ENCODE peak calls at places on chromosomes 4 and X, in seven cellular contexts. G is left ventricle myocardium inferior, S is K562, H is kidney epithelial cell, Z is neural crest cell, V is endothelial cell, R is BJ. B is an unnamed sample.
A peak's percentile ranks its signal among the peaks of the same experiment; 100 is the strongest.

GRCh38 chr4:174479140-174479539 is 43.1 kb downstream of the HPGD start:
- DNase-seq in G (no peak), S (no peak), H (no peak), Z (no peak), V (no peak), R (no peak), B (no peak)

GRCh38 chr4:76087007-76087769 is 12.7 kb downstream of the ART3 start:
- DNase-seq in G (peak; percentile 20), S (peak; percentile 55), H (peak; percentile 25), Z (peak; percentile 56), V (peak; percentile 64), R (no peak), B (no peak)

GRCh38 chr4:100246697-100247096 is 56.4 kb upstream of the DDIT4L start:
- DNase-seq in G (no peak), S (no peak), H (no peak), Z (no peak), V (no peak), R (no peak), B (no peak)

GRCh38 chrX:9906919-9907318 is 60.2 kb upstream of the CLDN34 start:
- DNase-seq in G (no peak), S (no peak), H (no peak), Z (no peak), V (peak; percentile 17), R (no peak), B (no peak)

GRCh38 chrX:124902953-124903352 is 416.7 kb upstream of the TEX13C start:
- DNase-seq in G (no peak), S (no peak), H (no peak), Z (no peak), V (no peak), R (no peak), B (no peak)

GRCh38 chrX:29468911-29469494 is 746.4 kb upstream of the MAGEB2 start:
- DNase-seq in G (no peak), S (no peak), H (no peak), Z (no peak), V (no peak), R (no peak), B (no peak)

GRCh38 chrX:68114573-68115199 is 318.6 kb downstream of the OPHN1 start:
- DNase-seq in G (no peak), S (no peak), H (no peak), Z (no peak), V (no peak), R (no peak), B (no peak)

GRCh38 chrX:43423876-43424275 is 232.2 kb upstream of the MAOA start:
- DNase-seq in G (no peak), S (no peak), H (peak; percentile 7), Z (no peak), V (no peak), R (no peak), B (no peak)

GRCh38 chrX:53080628-53081580 is 1.3 kb upstream of the TSPYL2 start:
- DNase-seq in G (no peak), S (no peak), H (no peak), Z (no peak), V (no peak), R (no peak), B (no peak)

GRCh38 chr4:57425610-57426009 is 315.4 kb upstream of the IGFBP7 start:
- DNase-seq in G (no peak), S (no peak), H (no peak), Z (no peak), V (no peak), R (no peak), B (no peak)

GRCh38 chr4:153341575-153342090 is 2.9 kb upstream of the MND1 start:
- DNase-seq in G (no peak), S (no peak), H (no peak), Z (no peak), V (peak; percentile 15), R (no peak), B (no peak)

GRCh38 chr4:99300934-99301333 is 10.1 kb upstream of the ADH1A start:
- DNase-seq in G (peak; percentile 77), S (peak; percentile 9), H (peak; percentile 5), Z (no peak), V (no peak), R (peak; percentile 90), B (peak; percentile 89)

GRCh38 chrX:38260231-38260630 is 39.6 kb upstream of the SRPX start:
- DNase-seq in G (no peak), S (peak; percentile 5), H (no peak), Z (no peak), V (peak; percentile 30), R (no peak), B (no peak)

GRCh38 chr4:47060561-47060960 is 29.2 kb downstream of the GABRB1 start:
- DNase-seq in G (no peak), S (no peak), H (no peak), Z (no peak), V (no peak), R (no peak), B (no peak)

GRCh38 chrX:25721564-25721963 is 416.6 kb upstream of the MAGEB18 start:
- DNase-seq in G (no peak), S (no peak), H (no peak), Z (no peak), V (no peak), R (no peak), B (no peak)

GRCh38 chr4:87224036-87224923 is 3.9 kb upstream of the KLHL8 start:
- DNase-seq in G (no peak), S (no peak), H (no peak), Z (no peak), V (no peak), R (no peak), B (no peak)

GRCh38 chrX:85107407-85107806 is 103.7 kb downstream of the APOOL start:
- DNase-seq in G (no peak), S (no peak), H (no peak), Z (no peak), V (no peak), R (no peak), B (no peak)

GRCh38 chr4:47829438-47829837 is 8.4 kb downstream of the CORIN start:
- DNase-seq in G (no peak), S (no peak), H (no peak), Z (no peak), V (no peak), R (no peak), B (no peak)

GRCh38 chr4:1136028-1136427 is 22.7 kb upstream of the RNF212 start:
- DNase-seq in G (no peak), S (no peak), H (no peak), Z (no peak), V (no peak), R (no peak), B (no peak)

GRCh38 chr4:139853309-139853708 is 187.7 kb downstream of the MGST2 start:
- DNase-seq in G (no peak), S (no peak), H (no peak), Z (no peak), V (no peak), R (no peak), B (no peak)

GRCh38 chr4:142262956-142263355 is 583.1 kb downstream of the INPP4B start:
- DNase-seq in G (no peak), S (no peak), H (no peak), Z (no peak), V (peak; percentile 18), R (no peak), B (no peak)

GRCh38 chrX:45497290-45497689 is 296.6 kb upstream of the DIPK2B start:
- DNase-seq in G (no peak), S (no peak), H (no peak), Z (no peak), V (no peak), R (no peak), B (no peak)

GRCh38 chr4:101835121-101835904 is 44.8 kb downstream of the BANK1 start:
- DNase-seq in G (no peak), S (no peak), H (peak; percentile 25), Z (no peak), V (no peak), R (peak; percentile 15), B (peak; percentile 28)

GRCh38 chrX:15310117-15310516 is 5.3 kb downstream of the ASB11 start:
- DNase-seq in G (no peak), S (no peak), H (no peak), Z (no peak), V (no peak), R (no peak), B (no peak)

GRCh38 chr4:4719446-4719845 is 140.0 kb upstream of the MSX1 start:
- DNase-seq in G (no peak), S (no peak), H (no peak), Z (no peak), V (no peak), R (no peak), B (no peak)

GRCh38 chrX:54439967-54440871 is at the start of gene TSR2:
- DNase-seq in G (peak; percentile 79), S (peak; percentile 74), H (peak; percentile 61), Z (peak; percentile 59), V (peak; percentile 71), R (peak; percentile 44), B (peak; percentile 63)
- TF ChIP-seq CTCF in G (no peak), S (peak; percentile 24), H (peak; percentile 13), Z (peak; percentile 46), V (no peak), R (no peak), B (peak; percentile 16)

GRCh38 chrX:39935414-39936064 is 162.2 kb downstream of the BCOR start:
- DNase-seq in G (no peak), S (no peak), H (no peak), Z (no peak), V (no peak), R (no peak), B (no peak)
- TF ChIP-seq CTCF in G (no peak), S (no peak), H (no peak), Z (no peak), V (no peak), R (no peak), B (peak; percentile 5)

GRCh38 chr4:185638093-185638492 is 102.8 kb upstream of the PDLIM3 start:
- DNase-seq in G (no peak), S (no peak), H (no peak), Z (no peak), V (no peak), R (no peak), B (no peak)

GRCh38 chr4:185637162-185637875 is 102.0 kb upstream of the PDLIM3 start:
- DNase-seq in G (no peak), S (no peak), H (no peak), Z (no peak), V (no peak), R (no peak), B (no peak)

GRCh38 chr4:185638548-185639301 is 103.4 kb upstream of the PDLIM3 start:
- DNase-seq in G (no peak), S (no peak), H (no peak), Z (no peak), V (no peak), R (no peak), B (no peak)

DNA sequence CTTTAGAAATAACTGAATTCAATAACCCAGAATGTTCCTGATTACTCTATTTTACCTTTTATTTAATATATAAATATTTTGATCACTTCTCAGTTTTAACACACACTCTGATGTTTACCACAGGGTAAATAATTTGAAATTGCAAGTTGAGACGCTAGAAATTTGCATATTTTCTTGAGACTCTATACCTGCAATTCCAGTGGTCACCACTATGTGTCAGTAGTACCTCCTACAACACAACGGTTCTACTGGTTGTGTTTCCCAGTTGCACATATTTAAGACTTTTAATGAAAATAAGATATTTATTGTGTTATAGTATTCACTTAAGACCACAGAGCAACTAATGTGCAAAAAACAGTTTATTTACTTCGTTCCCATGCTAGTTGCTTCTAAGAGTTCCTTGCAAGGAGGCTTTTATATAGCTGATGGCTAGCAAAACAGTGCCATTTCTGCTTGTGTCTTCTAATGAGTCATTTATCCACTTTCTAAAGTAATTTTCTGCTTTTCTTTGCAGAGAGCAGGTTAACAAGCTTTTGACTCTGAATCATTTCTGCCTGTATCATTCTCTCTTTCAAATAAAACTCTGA is 98.9 kb upstream of the PDLIM3 start:
- DNase-seq in G (no peak), S (peak; percentile 41), H (no peak), Z (no peak), V (no peak), R (no peak), B (no peak)
- TF ChIP-seq CTCF in G (peak; percentile 55), S (peak; percentile 57), H (peak; percentile 44), Z (peak; percentile 76), V (peak; percentile 92), R (peak; percentile 43), B (peak; percentile 35)

GRCh38 chr4:122481766-122482405 is 25.4 kb upstream of the IL2 start:
- DNase-seq in G (no peak), S (no peak), H (no peak), Z (no peak), V (no peak), R (peak; percentile 76), B (peak; percentile 53)
- TF ChIP-seq CTCF in G (no peak), S (no peak), H (no peak), Z (no peak), V (no peak), R (no peak), B (no peak)

B was measured in AG09309.